ENCODE peak calls at places on chromosomes 12 and 14, in five cellular contexts. W is CD4-positive, alpha-beta memory T cell; Q is EL; F is B cell; P is stimulated activated CD4-positive, alpha-beta T cell treated with anti-CD3 and anti-CD28 coated beads, Interleukin-2, amount 100 ng/mL, for 24 hours. E is an unnamed sample.

GRCh38 chr14:58808828-58809227 is 171.1 kb downstream of the DACT1 start:
- DNase-seq in F (no peak), W (no peak), Q (peak; percentile 42), P (no peak), E (no peak)

GRCh38 chr12:24109381-24110039 is 160.0 kb upstream of the SOX5 start:
- DNase-seq in P (no peak), Q (no peak), F (peak; percentile 20), W (no peak), E (peak; percentile 53)

GRCh38 chr14:61653507-61653906 is 41.8 kb upstream of the HIF1A start:
- DNase-seq in Q (peak; percentile 86), W (no peak), F (no peak), P (no peak), E (no peak)

GRCh38 chr14:86464386-86464785 is 934.4 kb downstream of the FLRT2 start:
- DNase-seq in W (no peak), Q (no peak), F (no peak), P (no peak), E (no peak)

GRCh38 chr14:68884031-68885030 is 91.5 kb upstream of the ZFP36L1 start:
- DNase-seq in F (no peak), P (no peak), Q (peak; percentile 77), W (no peak), E (no peak)

GRCh38 chr12:110270125-110270962 is 10.7 kb upstream of the ATP2A2 start:
- DNase-seq in W (no peak), P (no peak), F (no peak), Q (peak; percentile 57), E (no peak)

GRCh38 chr14:68546839-68547238 is 246.0 kb downstream of the ZFP36L1 start:
- DNase-seq in W (no peak), P (no peak), Q (peak; percentile 86), F (no peak), E (no peak)

GRCh38 chr12:42468341-42468821 is 121.2 kb downstream of the PRICKLE1 start:
- DNase-seq in W (no peak), F (peak; percentile 38), Q (no peak), P (no peak), E (no peak)

GRCh38 chr12:120978296-120979219 is at the start of gene HNF1A:
- DNase-seq in Q (no peak), W (no peak), P (no peak), F (no peak), E (no peak)

GRCh38 chr12:105506678-105507310 is 176.3 kb downstream of the C12orf75 start:
- DNase-seq in Q (no peak), F (no peak), W (no peak), P (no peak), E (no peak)

GRCh38 chr12:109111775-109112491 is 4.5 kb upstream of the ACACB start:
- DNase-seq in F (peak; percentile 55), W (peak; percentile 38), P (peak; percentile 71), Q (peak; percentile 59), E (peak; percentile 56)

GRCh38 chr12:768434-768833 is 16.1 kb downstream of the WNK1 start:
- DNase-seq in P (no peak), Q (no peak), W (no peak), F (no peak), E (no peak)

GRCh38 chr14:77110286-77110685 is 12.2 kb downstream of the CIPC start:
- DNase-seq in W (no peak), P (no peak), Q (no peak), F (no peak), E (no peak)

GRCh38 chr12:30047499-30048262 is 263.9 kb upstream of the TMTC1 start:
- DNase-seq in Q (peak; percentile 46), P (no peak), W (no peak), F (no peak), E (no peak)

GRCh38 chr14:75667099-75667498 is 6.1 kb downstream of the TTLL5 start:
- DNase-seq in W (no peak), P (no peak), F (no peak), Q (no peak), E (no peak)

GRCh38 chr12:12715459-12716150 is 1.6 kb upstream of the CDKN1B start:
- DNase-seq in W (peak; percentile 45), F (peak; percentile 41), Q (no peak), P (peak; percentile 54), E (no peak)

GRCh38 chr12:54016478-54016964 is 7.7 kb downstream of the HOXC8 start:
- DNase-seq in W (no peak), F (no peak), P (no peak), Q (peak; percentile 88), E (no peak)

GRCh38 chr12:126083931-126084330 is 1018.7 kb downstream of the AACS start:
- DNase-seq in F (no peak), P (no peak), W (no peak), Q (no peak), E (no peak)

E was measured in germinal center.